ENCODE peak calls at places on chromosomes 3 and 15, in eight cellular contexts. A, P, K, W, Q, J, N and E are unnamed samples.

GRCh38 chr15:63870043-63870394 is 36.3 kb upstream of the HERC1 start:
- DNase-seq in A (no peak), P (no peak), K (no peak), W (no peak), Q (peak; percentile 15), J (no peak), N (no peak), E (no peak)

GRCh38 chr15:90104551-90104950 is 2.3 kb upstream of the IDH2 start:
- DNase-seq in A (no peak), P (no peak), K (no peak), W (no peak), Q (no peak), J (no peak), N (no peak), E (no peak)

GRCh38 chr3:36210840-36211655 is 169.3 kb upstream of the STAC start:
- DNase-seq in A (no peak), P (no peak), K (no peak), W (no peak), Q (no peak), J (no peak), N (no peak), E (no peak)

GRCh38 chr15:94119215-94119815 is 112.0 kb upstream of the MCTP2 start:
- DNase-seq in A (no peak), P (peak; percentile 22), K (no peak), W (no peak), Q (no peak), J (no peak), N (no peak), E (no peak)

GRCh38 chr3:9497821-9498565 is 55.6 kb downstream of the LHFPL4 start:
- DNase-seq in A (no peak), P (no peak), K (no peak), W (no peak), Q (no peak), J (no peak), N (no peak), E (no peak)

GRCh38 chr3:159175391-159175725 is 373.5 kb downstream of the MFSD1 start:
- DNase-seq in A (no peak), P (no peak), K (no peak), W (no peak), Q (no peak), J (no peak), N (no peak), E (no peak)

GRCh38 chr3:76487446-76487845 is 552.5 kb upstream of the ROBO2 start:
- DNase-seq in A (no peak), P (no peak), K (no peak), W (no peak), Q (no peak), J (no peak), N (no peak), E (no peak)

GRCh38 chr15:73991260-73991659 is 835 bp downstream of the STOML1 start:
- DNase-seq in A (no peak), P (no peak), K (peak; percentile 30), W (no peak), Q (no peak), J (no peak), N (no peak), E (peak; percentile 51)

GRCh38 chr15:63888146-63888545 is 54.4 kb upstream of the HERC1 start:
- DNase-seq in A (no peak), P (no peak), K (peak; percentile 31), W (no peak), Q (no peak), J (no peak), N (no peak), E (no peak)

GRCh38 chr3:18841422-18842343 is 306.6 kb upstream of the KCNH8 start:
- DNase-seq in A (no peak), P (no peak), K (no peak), W (no peak), Q (no peak), J (no peak), N (no peak), E (no peak)

GRCh38 chr15:60091150-60091549 is 87.0 kb downstream of the FOXB1 start:
- DNase-seq in A (no peak), P (no peak), K (no peak), W (no peak), Q (no peak), J (no peak), N (no peak), E (no peak)

GRCh38 chr3:156135921-156136655 is 15.7 kb downstream of the KCNAB1 start:
- DNase-seq in A (no peak), P (peak; percentile 19), K (no peak), W (no peak), Q (no peak), J (no peak), N (no peak), E (no peak)

GRCh38 chr3:71926242-71926560 is 141.3 kb upstream of the PROK2 start:
- DNase-seq in A (no peak), P (no peak), K (peak; percentile 10), W (no peak), Q (no peak), J (peak; percentile 59), N (peak; percentile 6), E (no peak)

GRCh38 chr3:55631766-55632331 is 144.7 kb upstream of the WNT5A start:
- DNase-seq in A (no peak), P (no peak), K (no peak), W (no peak), Q (no peak), J (peak; percentile 23), N (no peak), E (no peak)

GRCh38 chr3:64548200-64548889 is 139.5 kb downstream of the ADAMTS9 start:
- DNase-seq in A (no peak), P (no peak), K (peak; percentile 27), W (no peak), Q (no peak), J (no peak), N (no peak), E (no peak)

GRCh38 chr3:108835101-108835500 is 12.5 kb downstream of the TRAT1 start:
- DNase-seq in A (no peak), P (no peak), K (no peak), W (no peak), Q (no peak), J (no peak), N (no peak), E (no peak)

GRCh38 chr3:52866427-52866826 is 30.9 kb downstream of the STIMATE start:
- DNase-seq in A (no peak), P (no peak), K (no peak), W (no peak), Q (no peak), J (no peak), N (no peak), E (no peak)

GRCh38 chr3:112116777-112117186 is 16.3 kb downstream of the GCSAM start:
- DNase-seq in A (no peak), P (no peak), K (no peak), W (no peak), Q (no peak), J (peak; percentile 30), N (no peak), E (no peak)

GRCh38 chr3:122005033-122005565 is 16.9 kb downstream of the ILDR1 start:
- DNase-seq in A (peak; percentile 47), P (no peak), K (no peak), W (no peak), Q (no peak), J (no peak), N (no peak), E (no peak)

GRCh38 chr3:9110802-9111201 is 138.6 kb downstream of the SRGAP3 start:
- DNase-seq in A (no peak), P (no peak), K (no peak), W (no peak), Q (no peak), J (no peak), N (no peak), E (no peak)

GRCh38 chr3:126959144-126959920 is 23.6 kb upstream of the PLXNA1 start:
- DNase-seq in A (no peak), P (peak; percentile 5), K (no peak), W (no peak), Q (no peak), J (no peak), N (no peak), E (no peak)

GRCh38 chr15:90599116-90599515 is 69.4 kb downstream of the CRTC3 start:
- DNase-seq in A (no peak), P (no peak), K (no peak), W (no peak), Q (no peak), J (no peak), N (no peak), E (no peak)

GRCh38 chr15:65833501-65834220 is 35.6 kb upstream of the RAB11A start:
- DNase-seq in A (no peak), P (no peak), K (peak; percentile 13), W (no peak), Q (no peak), J (no peak), N (peak; percentile 37), E (no peak)

GRCh38 chr3:196867155-196867506 is 589 bp upstream of the SENP5 start:
- DNase-seq in A (no peak), P (no peak), K (no peak), W (no peak), Q (no peak), J (no peak), N (no peak), E (no peak)

GRCh38 chr15:55526559-55527036 is 18.6 kb upstream of the DNAAF4 start:
- DNase-seq in A (no peak), P (no peak), K (no peak), W (no peak), Q (no peak), J (peak; percentile 75), N (no peak), E (peak; percentile 6)

GRCh38 chr3:43559961-43560360 is 61.9 kb downstream of the ANO10 start:
- DNase-seq in A (no peak), P (no peak), K (no peak), W (no peak), Q (no peak), J (no peak), N (no peak), E (no peak)

GRCh38 chr3:32048487-32049174 is 57.8 kb upstream of the GPD1L start:
- DNase-seq in A (no peak), P (no peak), K (no peak), W (no peak), Q (no peak), J (no peak), N (no peak), E (no peak)

GRCh38 chr3:56468184-56469106 is at the start of gene ERC2:
- DNase-seq in A (peak; percentile 20), P (peak; percentile 84), K (peak; percentile 37), W (peak; percentile 56), Q (no peak), J (no peak), N (no peak), E (peak; percentile 76)

GRCh38 chr3:171407746-171408145 is 52.5 kb downstream of the TNIK start:
- DNase-seq in A (no peak), P (no peak), K (no peak), W (no peak), Q (no peak), J (no peak), N (no peak), E (no peak)

GRCh38 chr3:192409203-192409837 is 318.0 kb downstream of the FGF12 start:
- DNase-seq in A (no peak), P (peak; percentile 72), K (no peak), W (no peak), Q (no peak), J (no peak), N (no peak), E (peak; percentile 37)

GRCh38 chr3:169894110-169894509 is 17.3 kb upstream of the SAMD7 start:
- DNase-seq in A (no peak), P (no peak), K (no peak), W (no peak), Q (no peak), J (no peak), N (no peak), E (no peak)

GRCh38 chr3:13790376-13791219 is 89.3 kb downstream of the WNT7A start:
- DNase-seq in A (no peak), P (no peak), K (no peak), W (no peak), Q (no peak), J (no peak), N (no peak), E (no peak)

GRCh38 chr15:71349736-71350515 is 234.7 kb downstream of the THSD4 start:
- DNase-seq in A (no peak), P (no peak), K (no peak), W (no peak), Q (no peak), J (no peak), N (no peak), E (no peak)

GRCh38 chr3:103308921-103309320 is 874.1 kb downstream of the ZPLD1 start:
- DNase-seq in A (no peak), P (peak; percentile 14), K (no peak), W (no peak), Q (no peak), J (no peak), N (no peak), E (no peak)